ENCODE peak calls at places on chromosomes 5 and 9, in four cellular contexts. M is CD8-positive, alpha-beta T cell; D is spleen; G is endodermal cell. C is an unnamed sample.

GRCh38 chr5:162221884-162222283 is 154.3 kb downstream of the GABRG2 start:
- DNase-seq in D (no peak), G (no peak), M (no peak), C (no peak)

GRCh38 chr5:96064905-96065304 is 103.3 kb upstream of the ELL2 start:
- DNase-seq in G (no peak), M (no peak), D (no peak), C (no peak)

GRCh38 chr5:39073759-39074008 is 515 bp downstream of the RICTOR start:
- DNase-seq in D (peak; percentile 92), G (no peak), M (no peak), C (no peak)

GRCh38 chr5:178131446-178131996 is 707 bp downstream of the RMND5B start:
- DNase-seq in D (no peak), M (no peak), G (peak; percentile 55), C (no peak)

GRCh38 chr9:129996161-129996849 is 46.7 kb downstream of the FNBP1 start:
- DNase-seq in M (no peak), D (no peak), G (no peak), C (no peak)

GRCh38 chr5:174327896-174328295 is 282.4 kb downstream of the NSG2 start:
- DNase-seq in M (no peak), D (no peak), G (no peak), C (no peak)

GRCh38 chr5:16726538-16726946 is 109.7 kb upstream of the RETREG1 start:
- DNase-seq in D (no peak), M (no peak), G (no peak), C (no peak)

GRCh38 chr5:55850839-55851674 is at the start of gene IL31RA:
- DNase-seq in D (no peak), G (no peak), M (no peak), C (no peak)

GRCh38 chr9:105385372-105385985 is 62.4 kb upstream of the FSD1L start:
- DNase-seq in G (no peak), D (no peak), M (peak; percentile 22), C (peak; percentile 54)

GRCh38 chr5:76337949-76338589 is 65.0 kb upstream of the IQGAP2 start:
- DNase-seq in G (peak; percentile 94), D (no peak), M (peak; percentile 42), C (peak; percentile 94)

GRCh38 chr5:74865799-74866652 is at the start of gene FAM169A:
- DNase-seq in D (peak; percentile 87), G (peak; percentile 83), M (peak; percentile 49), C (peak; percentile 48)

GRCh38 chr5:144698454-144698853 is 527.8 kb downstream of the KCTD16 start:
- DNase-seq in G (no peak), D (no peak), M (no peak), C (no peak)

GRCh38 chr5:14168139-14168792 is 25.1 kb downstream of the TRIO start:
- DNase-seq in G (no peak), D (no peak), M (no peak), C (no peak)

GRCh38 chr5:139646912-139647391 is 1.2 kb upstream of the CXXC5 start:
- DNase-seq in D (peak; percentile 84), M (no peak), G (peak; percentile 78), C (no peak)

GRCh38 chr9:21119093-21119770 is 22.4 kb downstream of the IFNW1 start:
- DNase-seq in M (no peak), G (no peak), D (no peak), C (no peak)

GRCh38 chr5:96434201-96434645 is 1.2 kb upstream of the PCSK1 start:
- DNase-seq in G (peak; percentile 96), D (no peak), M (peak; percentile 36), C (peak; percentile 33)

GRCh38 chr5:132414634-132415377 is 45.3 kb downstream of the SLC22A5 start:
- DNase-seq in G (no peak), M (no peak), D (no peak), C (peak; percentile 71)

GRCh38 chr9:99035313-99035712 is 69.6 kb upstream of the TGFBR1 start:
- DNase-seq in M (no peak), D (no peak), G (no peak), C (no peak)

GRCh38 chr5:87139795-87140194 is 127.9 kb upstream of the RASA1 start:
- DNase-seq in M (no peak), D (no peak), G (no peak), C (no peak)

GRCh38 chr5:121462441-121462840 is 389.2 kb upstream of the FTMT start:
- DNase-seq in G (no peak), D (no peak), M (no peak), C (no peak)

GRCh38 chr5:130323804-130324454 is 419.7 kb downstream of the CHSY3 start:
- DNase-seq in M (no peak), G (no peak), D (no peak), C (no peak)

GRCh38 chr5:107655836-107656235 is 14.9 kb downstream of the EFNA5 start:
- DNase-seq in G (no peak), D (no peak), M (no peak), C (no peak)
- H3K4me3 ChIP-seq in G (no peak overlapping the region), D (no peak overlapping the region), M (no peak overlapping the region), C (no peak overlapping the region)

GRCh38 chr9:93117924-93118862 is 15.9 kb downstream of the NINJ1 start:
- DNase-seq in D (peak; percentile 67), G (peak; percentile 29), M (no peak), C (no peak)
- H3K27ac ChIP-seq in D (peak overlapping the region; percentile 90), G (no peak overlapping the region), M (no peak overlapping the region), C (no peak overlapping the region)

GRCh38 chr9:69546265-69546664 is 125.9 kb downstream of the APBA1 start:
- DNase-seq in D (no peak), G (peak; percentile 81), M (no peak), C (no peak)

GRCh38 chr9:69542048-69542447 is 130.1 kb downstream of the APBA1 start:
- DNase-seq in G (no peak), M (no peak), D (no peak), C (no peak)

GRCh38 chr9:69548676-69549075 is 123.5 kb downstream of the APBA1 start:
- DNase-seq in G (no peak), D (no peak), M (no peak), C (no peak)

GRCh38 chr9:69542942-69543704 is 129.0 kb downstream of the APBA1 start:
- DNase-seq in D (no peak), M (no peak), G (peak; percentile 85), C (no peak)
- H3K4me1 ChIP-seq in D (no peaks in the 10 kb centered on the region), M (no peaks in the 10 kb centered on the region), G (no peaks in the 10 kb centered on the region), C (no peaks in the 10 kb centered on the region)

GRCh38 chr5:135051872-135052271 is 17.8 kb upstream of the PITX1 start:
- DNase-seq in G (no peak), M (no peak), D (no peak), C (no peak)
- H3K4me3 ChIP-seq in G (no peak overlapping the region), M (no peak overlapping the region), D (no peak overlapping the region), C (no peak overlapping the region)

GRCh38 chr5:81767938-81768337 is 17.0 kb upstream of the SSBP2 start:
- DNase-seq in G (no peak), M (no peak), D (no peak), C (no peak)

GRCh38 chr5:81766611-81767010 is 15.7 kb upstream of the SSBP2 start:
- DNase-seq in M (no peak), D (no peak), G (no peak), C (no peak)

GRCh38 chr5:81767097-81767496 is 16.2 kb upstream of the SSBP2 start:
- DNase-seq in G (no peak), M (no peak), D (no peak), C (no peak)

GRCh38 chr5:81772488-81772887 is 21.6 kb upstream of the SSBP2 start:
- DNase-seq in D (no peak), M (no peak), G (no peak), C (no peak)

GRCh38 chr5:81768960-81769452 is 18.1 kb upstream of the SSBP2 start:
- DNase-seq in G (no peak), M (no peak), D (no peak), C (peak; percentile 9)
- H3K27ac ChIP-seq in G (no peak overlapping the region), M (no peak overlapping the region), D (no peak overlapping the region), C (no peak overlapping the region)

GRCh38 chr9:95131023-95131943 is 186.2 kb downstream of the FANCC start:
- DNase-seq in G (peak; percentile 89), M (peak; percentile 48), D (no peak), C (peak; percentile 74)

GRCh38 chr9:95127249-95128176 is 190.0 kb downstream of the FANCC start:
- DNase-seq in M (peak; percentile 68), G (peak; percentile 96), D (peak; percentile 92), C (peak; percentile 79)

GRCh38 chr9:95130484-95130883 is 187.0 kb downstream of the FANCC start:
- DNase-seq in G (no peak), M (no peak), D (no peak), C (no peak)

GRCh38 chr9:95128177-95128524 is 189.4 kb downstream of the FANCC start:
- DNase-seq in G (no peak), M (no peak), D (no peak), C (no peak)

DNA sequence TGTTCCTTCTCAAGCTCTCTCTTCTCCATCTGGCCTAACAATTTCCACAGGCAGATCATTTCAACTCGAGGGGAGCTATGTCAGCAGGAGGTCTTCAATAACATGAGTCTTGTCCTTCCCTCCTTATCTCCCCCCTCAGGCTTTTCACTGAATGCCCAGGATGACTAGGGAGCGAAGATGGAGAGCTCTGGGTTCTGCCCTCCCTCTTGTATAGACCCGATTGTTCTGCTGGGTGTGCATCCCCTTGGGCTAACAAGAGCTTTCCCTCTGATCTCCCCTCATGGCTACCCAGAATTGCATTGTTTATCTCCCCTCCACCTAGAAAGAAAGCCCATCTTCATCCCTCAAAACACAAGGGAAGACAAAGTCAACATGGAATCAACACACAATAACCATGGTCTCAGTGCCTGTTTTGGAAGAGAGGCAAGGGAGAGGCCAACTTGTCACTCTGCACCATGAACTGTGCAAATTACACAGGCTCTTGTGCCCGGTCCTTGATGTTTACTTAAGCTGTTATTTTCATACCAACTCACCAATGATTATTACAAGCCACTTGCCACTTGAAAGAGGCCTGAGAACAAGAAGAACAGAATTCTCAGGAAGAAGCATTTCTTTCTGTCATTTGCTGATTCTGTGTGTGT is 187.7 kb downstream of the FANCC start:
- DNase-seq in D (no peak), G (no peak), M (no peak), C (peak; percentile 28)
- H3K4me1 ChIP-seq in D (no peaks in the 10 kb centered on the region), G (peaks cover 11% of the 10 kb centered on the region), M (no peaks in the 10 kb centered on the region), C (no peaks in the 10 kb centered on the region)

DNA sequence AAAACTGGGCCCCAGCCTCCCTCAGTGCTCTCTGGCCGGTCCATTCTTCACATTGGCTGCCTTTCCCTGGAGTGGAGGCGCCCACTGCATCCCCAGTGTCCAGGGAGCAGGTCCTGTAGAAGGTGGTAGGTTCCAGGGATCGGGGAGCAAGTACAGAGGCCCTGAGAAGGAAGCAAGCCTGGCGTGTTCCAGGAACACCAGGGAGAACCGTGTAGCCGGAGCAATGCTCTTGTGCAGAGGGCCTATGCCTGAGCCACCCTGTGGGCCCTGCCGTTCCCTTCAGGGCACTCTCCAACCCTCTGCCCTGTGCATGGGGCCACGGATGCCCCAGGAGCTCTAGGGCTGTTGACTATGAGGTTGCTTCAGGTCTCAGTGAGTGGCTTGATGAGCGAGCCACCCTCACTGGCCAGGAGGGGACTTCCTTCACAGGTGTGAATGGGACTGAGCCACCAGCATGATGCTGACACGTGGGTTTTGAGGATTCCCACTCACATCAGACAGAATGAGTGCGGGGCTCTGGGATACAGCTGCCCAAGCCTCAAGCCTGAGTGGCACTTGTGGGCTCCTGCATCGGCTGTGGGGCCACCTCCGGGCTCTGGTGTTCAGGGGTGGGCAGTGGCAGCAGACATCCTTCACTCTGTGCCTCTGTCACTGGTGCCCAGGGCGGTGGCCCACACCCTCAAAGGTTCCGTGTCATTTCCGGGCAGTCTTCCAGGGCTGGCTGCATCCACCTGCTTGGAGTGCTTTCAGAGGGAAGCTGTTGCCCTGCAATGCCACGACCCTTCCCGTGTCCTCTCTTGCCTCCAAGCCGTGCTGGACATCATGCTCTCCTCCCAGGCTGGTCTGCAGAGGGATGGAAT is 54.4 kb downstream of the ADAMTS2 start:
- DNase-seq in D (peak; percentile 67), M (no peak), G (no peak), C (no peak)
- H3K4me3 ChIP-seq in D (no peak overlapping the region), M (no peak overlapping the region), G (no peak overlapping the region), C (no peak overlapping the region)

C was measured in small intestine.